ENCODE peak calls at places on chromosomes 1 and 21, in seven cellular contexts. One of them, this sample, is unnamed.

GRCh38 chr1:2928733-2929325 is 92.4 kb upstream of the ACTRT2 start:
- DNase-seq in A673: no peak
- DNase-seq in esophagus squamous epithelium: no peak
- DNase-seq in psoas muscle: no peak
- DNase-seq in glutamatergic neuron: no peak
- DNase-seq in AG09319: no peak
- DNase-seq in kidney epithelial cell: no peak
- DNase-seq in this sample: no peak

GRCh38 chr1:119006406-119007279 is 18.5 kb upstream of the TBX15 start:
- DNase-seq in psoas muscle: no peak
- DNase-seq in kidney epithelial cell: no peak
- DNase-seq in glutamatergic neuron: peak; percentile 34
- DNase-seq in AG09319: no peak
- DNase-seq in esophagus squamous epithelium: no peak
- DNase-seq in A673: peak; percentile 14
- DNase-seq in this sample: no peak

GRCh38 chr1:8873506-8874229 is 4.8 kb downstream of the ENO1 start:
- DNase-seq in A673: peak; percentile 99
- DNase-seq in psoas muscle: peak; percentile 89
- DNase-seq in AG09319: peak; percentile 86
- DNase-seq in kidney epithelial cell: peak; percentile 96
- DNase-seq in glutamatergic neuron: no peak
- DNase-seq in esophagus squamous epithelium: peak; percentile 60
- DNase-seq in this sample: no peak

GRCh38 chr1:205700865-205701401 is 20.6 kb upstream of the SLC45A3 start:
- DNase-seq in A673: peak; percentile 92
- DNase-seq in esophagus squamous epithelium: no peak
- DNase-seq in AG09319: no peak
- DNase-seq in glutamatergic neuron: no peak
- DNase-seq in kidney epithelial cell: no peak
- DNase-seq in psoas muscle: no peak
- DNase-seq in this sample: no peak

GRCh38 chr1:16351449-16351993 is 759 bp downstream of the FBXO42 start:
- DNase-seq in esophagus squamous epithelium: no peak
- DNase-seq in A673: peak; percentile 33
- DNase-seq in glutamatergic neuron: no peak
- DNase-seq in kidney epithelial cell: no peak
- DNase-seq in psoas muscle: no peak
- DNase-seq in AG09319: no peak
- DNase-seq in this sample: peak; percentile 20

GRCh38 chr1:245822997-245823396 is 668.2 kb downstream of the KIF26B start:
- DNase-seq in AG09319: peak; percentile 54
- DNase-seq in A673: no peak
- DNase-seq in kidney epithelial cell: peak; percentile 88
- DNase-seq in psoas muscle: no peak
- DNase-seq in glutamatergic neuron: no peak
- DNase-seq in esophagus squamous epithelium: no peak
- DNase-seq in this sample: no peak

GRCh38 chr1:156394835-156395461 is 25.9 kb downstream of the RHBG start:
- DNase-seq in kidney epithelial cell: no peak
- DNase-seq in glutamatergic neuron: no peak
- DNase-seq in AG09319: no peak
- DNase-seq in esophagus squamous epithelium: no peak
- DNase-seq in A673: no peak
- DNase-seq in psoas muscle: no peak
- DNase-seq in this sample: no peak

GRCh38 chr1:230849451-230850194 is 18.7 kb downstream of the C1orf198 start:
- DNase-seq in AG09319: peak; percentile 77
- DNase-seq in psoas muscle: peak; percentile 73
- DNase-seq in A673: no peak
- DNase-seq in glutamatergic neuron: no peak
- DNase-seq in esophagus squamous epithelium: no peak
- DNase-seq in kidney epithelial cell: peak; percentile 72
- DNase-seq in this sample: no peak

GRCh38 chr1:151372411-151372934 is at the start of gene SELENBP1:
- DNase-seq in psoas muscle: peak; percentile 89
- DNase-seq in AG09319: peak; percentile 62
- DNase-seq in glutamatergic neuron: peak; percentile 35
- DNase-seq in A673: no peak
- DNase-seq in kidney epithelial cell: no peak
- DNase-seq in esophagus squamous epithelium: no peak
- DNase-seq in this sample: no peak

GRCh38 chr1:64984737-64985136 is 18.4 kb upstream of the JAK1 start:
- DNase-seq in A673: no peak
- DNase-seq in glutamatergic neuron: no peak
- DNase-seq in psoas muscle: no peak
- DNase-seq in AG09319: no peak
- DNase-seq in kidney epithelial cell: no peak
- DNase-seq in esophagus squamous epithelium: no peak
- DNase-seq in this sample: no peak

GRCh38 chr1:169468982-169469381 is 16.8 kb downstream of the SLC19A2 start:
- DNase-seq in kidney epithelial cell: no peak
- DNase-seq in AG09319: no peak
- DNase-seq in A673: no peak
- DNase-seq in psoas muscle: no peak
- DNase-seq in glutamatergic neuron: no peak
- DNase-seq in esophagus squamous epithelium: no peak
- DNase-seq in this sample: no peak

GRCh38 chr1:115781343-115781742 is 12.8 kb upstream of the CASQ2 start:
- DNase-seq in esophagus squamous epithelium: no peak
- DNase-seq in A673: no peak
- DNase-seq in AG09319: peak; percentile 15
- DNase-seq in glutamatergic neuron: no peak
- DNase-seq in psoas muscle: no peak
- DNase-seq in kidney epithelial cell: no peak
- DNase-seq in this sample: no peak

GRCh38 chr1:76161451-76161850 is 86.9 kb downstream of the ST6GALNAC3 start:
- DNase-seq in kidney epithelial cell: no peak
- DNase-seq in glutamatergic neuron: no peak
- DNase-seq in psoas muscle: no peak
- DNase-seq in esophagus squamous epithelium: no peak
- DNase-seq in A673: no peak
- DNase-seq in AG09319: no peak
- DNase-seq in this sample: no peak

GRCh38 chr1:97824200-97824599 is 96.6 kb downstream of the DPYD start:
- DNase-seq in psoas muscle: no peak
- DNase-seq in glutamatergic neuron: no peak
- DNase-seq in kidney epithelial cell: no peak
- DNase-seq in AG09319: no peak
- DNase-seq in esophagus squamous epithelium: no peak
- DNase-seq in A673: no peak
- DNase-seq in this sample: no peak

GRCh38 chr1:97814804-97815203 is 106.0 kb downstream of the DPYD start:
- DNase-seq in A673: no peak
- DNase-seq in glutamatergic neuron: no peak
- DNase-seq in psoas muscle: no peak
- DNase-seq in kidney epithelial cell: no peak
- DNase-seq in AG09319: no peak
- DNase-seq in esophagus squamous epithelium: no peak
- DNase-seq in this sample: no peak

GRCh38 chr1:97824644-97825043 is 96.2 kb downstream of the DPYD start:
- DNase-seq in kidney epithelial cell: no peak
- DNase-seq in A673: no peak
- DNase-seq in glutamatergic neuron: no peak
- DNase-seq in AG09319: no peak
- DNase-seq in psoas muscle: no peak
- DNase-seq in esophagus squamous epithelium: no peak
- DNase-seq in this sample: no peak

GRCh38 chr1:97816927-97817326 is 103.9 kb downstream of the DPYD start:
- DNase-seq in AG09319: no peak
- DNase-seq in kidney epithelial cell: no peak
- DNase-seq in esophagus squamous epithelium: no peak
- DNase-seq in psoas muscle: no peak
- DNase-seq in glutamatergic neuron: no peak
- DNase-seq in A673: no peak
- DNase-seq in this sample: no peak

GRCh38 chr1:97820470-97821188 is 100.2 kb downstream of the DPYD start:
- DNase-seq in psoas muscle: no peak
- DNase-seq in kidney epithelial cell: no peak
- DNase-seq in AG09319: no peak
- DNase-seq in esophagus squamous epithelium: no peak
- DNase-seq in A673: peak; percentile 71
- DNase-seq in glutamatergic neuron: no peak
- DNase-seq in this sample: no peak
- TF ChIP-seq CTCF in psoas muscle: peak; percentile 53
- TF ChIP-seq CTCF in kidney epithelial cell: peak; percentile 46
- TF ChIP-seq CTCF in AG09319: peak; percentile 50
- TF ChIP-seq CTCF in esophagus squamous epithelium: peak; percentile 16
- TF ChIP-seq CTCF in A673: peak; percentile 69
- TF ChIP-seq CTCF in glutamatergic neuron: peak; percentile 39
- TF ChIP-seq CTCF in this sample: peak; percentile 38

DNA sequence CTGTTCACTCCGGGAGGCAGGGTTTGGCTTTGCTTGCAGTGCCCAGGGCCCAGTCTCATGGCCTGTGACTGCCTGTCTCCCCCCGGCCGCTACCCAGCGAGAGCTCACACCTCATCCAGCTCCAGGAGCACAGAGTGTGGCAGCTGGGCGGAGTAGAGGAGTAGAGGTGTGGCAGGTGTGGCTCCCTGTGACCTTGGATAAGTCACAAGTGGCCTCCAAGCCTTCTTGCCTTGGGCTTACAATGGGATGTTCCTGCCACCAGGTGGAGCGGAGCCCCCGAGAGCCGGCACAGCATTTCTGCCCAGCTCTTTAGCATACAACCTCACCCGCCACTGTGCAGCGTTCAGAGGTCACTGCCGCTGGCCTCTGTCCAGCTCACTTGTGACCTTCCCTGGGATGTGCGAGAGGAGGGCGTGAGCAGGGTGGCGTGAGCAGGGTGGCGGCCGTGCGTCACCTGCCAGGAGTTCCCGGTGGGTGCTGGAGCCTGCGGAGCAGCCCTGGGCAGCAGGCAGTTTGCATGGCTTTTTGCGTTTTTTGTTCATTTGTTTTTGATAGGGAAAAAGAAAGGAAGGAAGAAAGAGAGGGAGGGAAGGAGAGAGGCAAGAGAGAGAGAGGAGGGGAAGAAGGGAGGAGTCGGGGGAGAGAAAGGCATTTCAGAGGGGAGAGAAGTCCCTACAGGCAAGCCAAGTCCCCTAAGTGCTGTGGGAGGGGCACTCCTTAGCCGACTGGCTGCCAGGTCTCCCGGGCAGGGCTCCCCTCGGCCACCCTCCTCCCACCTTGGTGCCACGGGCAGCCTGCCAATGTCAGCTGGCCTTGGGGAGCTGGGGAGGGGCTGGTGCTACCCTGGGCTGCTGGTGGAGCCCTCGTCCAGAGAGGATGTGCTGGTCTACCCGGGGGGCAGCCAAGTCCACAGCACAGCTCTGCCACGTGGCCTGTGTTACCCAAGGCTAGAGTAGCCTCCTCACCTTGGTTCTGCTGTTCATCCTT is 42.6 kb downstream of the CRYAA start:
- DNase-seq in psoas muscle: peak; percentile 56
- DNase-seq in kidney epithelial cell: no peak
- DNase-seq in esophagus squamous epithelium: no peak
- DNase-seq in AG09319: no peak
- DNase-seq in glutamatergic neuron: peak; percentile 56
- DNase-seq in A673: no peak
- DNase-seq in this sample: no peak
- TF ChIP-seq CTCF in psoas muscle: peak; percentile 26
- TF ChIP-seq CTCF in kidney epithelial cell: peak; percentile 29
- TF ChIP-seq CTCF in esophagus squamous epithelium: peak; percentile 16
- TF ChIP-seq CTCF in AG09319: no peak
- TF ChIP-seq CTCF in glutamatergic neuron: no peak
- TF ChIP-seq CTCF in A673: peak; percentile 36
- TF ChIP-seq CTCF in this sample: no peak

GRCh38 chr1:159211331-159212136 is 6.9 kb downstream of the ACKR1 start:
- DNase-seq in AG09319: no peak
- DNase-seq in glutamatergic neuron: peak; percentile 74
- DNase-seq in A673: peak; percentile 43
- DNase-seq in kidney epithelial cell: no peak
- DNase-seq in psoas muscle: no peak
- DNase-seq in esophagus squamous epithelium: no peak
- DNase-seq in this sample: peak; percentile 55

GRCh38 chr1:159208460-159208825 is 3.8 kb downstream of the ACKR1 start:
- DNase-seq in kidney epithelial cell: no peak
- DNase-seq in A673: no peak
- DNase-seq in psoas muscle: no peak
- DNase-seq in glutamatergic neuron: no peak
- DNase-seq in AG09319: no peak
- DNase-seq in esophagus squamous epithelium: no peak
- DNase-seq in this sample: no peak

GRCh38 chr1:159207774-159208459 is 3.2 kb downstream of the ACKR1 start:
- DNase-seq in glutamatergic neuron: no peak
- DNase-seq in kidney epithelial cell: no peak
- DNase-seq in AG09319: no peak
- DNase-seq in psoas muscle: no peak
- DNase-seq in A673: no peak
- DNase-seq in esophagus squamous epithelium: no peak
- DNase-seq in this sample: no peak

GRCh38 chr1:159214149-159214760 is 9.6 kb downstream of the ACKR1 start:
- DNase-seq in psoas muscle: no peak
- DNase-seq in glutamatergic neuron: peak; percentile 63
- DNase-seq in A673: peak; percentile 49
- DNase-seq in kidney epithelial cell: no peak
- DNase-seq in esophagus squamous epithelium: no peak
- DNase-seq in AG09319: no peak
- DNase-seq in this sample: peak; percentile 60

GRCh38 chr1:159212596-159212995 is 7.9 kb downstream of the ACKR1 start:
- DNase-seq in A673: no peak
- DNase-seq in AG09319: no peak
- DNase-seq in kidney epithelial cell: no peak
- DNase-seq in esophagus squamous epithelium: no peak
- DNase-seq in glutamatergic neuron: no peak
- DNase-seq in psoas muscle: no peak
- DNase-seq in this sample: no peak
- TF ChIP-seq CTCF in A673: no peak
- TF ChIP-seq CTCF in AG09319: no peak
- TF ChIP-seq CTCF in kidney epithelial cell: no peak
- TF ChIP-seq CTCF in esophagus squamous epithelium: no peak
- TF ChIP-seq CTCF in glutamatergic neuron: no peak
- TF ChIP-seq CTCF in psoas muscle: no peak
- TF ChIP-seq CTCF in this sample: no peak

GRCh38 chr1:100456880-100457279 is 81.1 kb upstream of the GPR88 start:
- DNase-seq in esophagus squamous epithelium: no peak
- DNase-seq in psoas muscle: no peak
- DNase-seq in AG09319: no peak
- DNase-seq in kidney epithelial cell: no peak
- DNase-seq in A673: no peak
- DNase-seq in glutamatergic neuron: no peak
- DNase-seq in this sample: no peak

GRCh38 chr1:100459815-100460114 is 78.2 kb upstream of the GPR88 start:
- DNase-seq in psoas muscle: no peak
- DNase-seq in AG09319: no peak
- DNase-seq in A673: no peak
- DNase-seq in glutamatergic neuron: no peak
- DNase-seq in kidney epithelial cell: no peak
- DNase-seq in esophagus squamous epithelium: no peak
- DNase-seq in this sample: no peak

GRCh38 chr1:100461222-100461621 is 76.7 kb upstream of the GPR88 start:
- DNase-seq in kidney epithelial cell: no peak
- DNase-seq in AG09319: peak; percentile 81
- DNase-seq in esophagus squamous epithelium: no peak
- DNase-seq in A673: peak; percentile 67
- DNase-seq in psoas muscle: no peak
- DNase-seq in glutamatergic neuron: no peak
- DNase-seq in this sample: no peak

GRCh38 chr1:100457683-100458082 is 80.3 kb upstream of the GPR88 start:
- DNase-seq in kidney epithelial cell: no peak
- DNase-seq in psoas muscle: no peak
- DNase-seq in glutamatergic neuron: no peak
- DNase-seq in AG09319: no peak
- DNase-seq in A673: no peak
- DNase-seq in esophagus squamous epithelium: no peak
- DNase-seq in this sample: no peak

GRCh38 chr1:100458925-100459814 is 78.8 kb upstream of the GPR88 start:
- DNase-seq in glutamatergic neuron: peak; percentile 74
- DNase-seq in A673: peak; percentile 86
- DNase-seq in AG09319: peak; percentile 60
- DNase-seq in kidney epithelial cell: peak; percentile 21
- DNase-seq in esophagus squamous epithelium: peak; percentile 26
- DNase-seq in psoas muscle: peak; percentile 82
- DNase-seq in this sample: peak; percentile 58
- TF ChIP-seq CTCF in glutamatergic neuron: peak; percentile 67
- TF ChIP-seq CTCF in A673: peak; percentile 88
- TF ChIP-seq CTCF in AG09319: peak; percentile 87
- TF ChIP-seq CTCF in kidney epithelial cell: peak; percentile 86
- TF ChIP-seq CTCF in esophagus squamous epithelium: peak; percentile 84
- TF ChIP-seq CTCF in psoas muscle: peak; percentile 90
- TF ChIP-seq CTCF in this sample: peak; percentile 86

This sample was measured in GM10248.